ENCODE peak calls at places on chromosomes 5 and 9, in five cellular contexts. One of them, this sample, is unnamed.

GRCh38 chr5:170483701-170484458 is 19.9 kb upstream of the KCNIP1 start:
- DNase-seq in NB4: peak
- DNase-seq in ovary: no peak
- DNase-seq in A549: peak
- DNase-seq in lower leg skin: peak
- DNase-seq in this sample: no peak

GRCh38 chr5:7250004-7250403 is 145.9 kb upstream of the ADCY2 start:
- DNase-seq in NB4: peak
- DNase-seq in ovary: no peak
- DNase-seq in A549: no peak
- DNase-seq in lower leg skin: peak
- DNase-seq in this sample: no peak

GRCh38 chr5:165055476-165055875 is 1550.1 kb downstream of the MAT2B start:
- DNase-seq in NB4: no peak
- DNase-seq in ovary: no peak
- DNase-seq in A549: no peak
- DNase-seq in lower leg skin: no peak
- DNase-seq in this sample: no peak

GRCh38 chr5:178314961-178315820 is 82.6 kb upstream of the PHYKPL start:
- DNase-seq in NB4: no peak
- DNase-seq in ovary: no peak
- DNase-seq in A549: no peak
- DNase-seq in lower leg skin: no peak
- DNase-seq in this sample: no peak

GRCh38 chr5:138336952-138337684 is 948 bp upstream of the FAM53C start:
- DNase-seq in NB4: peak
- DNase-seq in ovary: peak
- DNase-seq in A549: peak
- DNase-seq in lower leg skin: peak
- DNase-seq in this sample: peak

GRCh38 chr5:138635268-138635667 is 60.1 kb upstream of the HSPA9 start:
- DNase-seq in NB4: no peak
- DNase-seq in ovary: peak
- DNase-seq in A549: no peak
- DNase-seq in lower leg skin: no peak
- DNase-seq in this sample: no peak

GRCh38 chr9:16461231-16461840 is 409.1 kb downstream of the BNC2 start:
- DNase-seq in NB4: no peak
- DNase-seq in ovary: no peak
- DNase-seq in A549: no peak
- DNase-seq in lower leg skin: no peak
- DNase-seq in this sample: no peak

GRCh38 chr5:139210585-139210984 is 12.4 kb upstream of the SIL1 start:
- DNase-seq in NB4: no peak
- DNase-seq in ovary: no peak
- DNase-seq in A549: no peak
- DNase-seq in lower leg skin: no peak
- DNase-seq in this sample: no peak

GRCh38 chr9:112925058-112925641 is 34.5 kb upstream of the SLC46A2 start:
- DNase-seq in NB4: peak
- DNase-seq in ovary: no peak
- DNase-seq in A549: peak
- DNase-seq in lower leg skin: no peak
- DNase-seq in this sample: no peak

GRCh38 chr9:684950-685340 is 156.6 kb upstream of the DMRT1 start:
- DNase-seq in NB4: peak
- DNase-seq in ovary: no peak
- DNase-seq in A549: no peak
- DNase-seq in lower leg skin: no peak
- DNase-seq in this sample: no peak

GRCh38 chr5:131112424-131112823 is 52.6 kb downstream of the HINT1 start:
- DNase-seq in NB4: no peak
- DNase-seq in ovary: no peak
- DNase-seq in A549: no peak
- DNase-seq in lower leg skin: no peak
- DNase-seq in this sample: no peak

GRCh38 chr9:15295761-15296405 is 11.1 kb downstream of the TTC39B start:
- DNase-seq in NB4: peak
- DNase-seq in ovary: no peak
- DNase-seq in A549: peak
- DNase-seq in lower leg skin: no peak
- DNase-seq in this sample: peak

GRCh38 chr5:65823820-65824445 is 101.9 kb downstream of the NLN start:
- DNase-seq in NB4: peak
- DNase-seq in ovary: no peak
- DNase-seq in A549: no peak
- DNase-seq in lower leg skin: no peak
- DNase-seq in this sample: no peak

GRCh38 chr9:34628656-34629491 is at the start of gene ARID3C:
- DNase-seq in NB4: peak
- DNase-seq in ovary: no peak
- DNase-seq in A549: no peak
- DNase-seq in lower leg skin: no peak
- DNase-seq in this sample: no peak

GRCh38 chr9:93575706-93576295 is 583 bp upstream of the PHF2 start:
- DNase-seq in NB4: peak
- DNase-seq in ovary: peak
- DNase-seq in A549: peak
- DNase-seq in lower leg skin: peak
- DNase-seq in this sample: peak

GRCh38 chr9:127812936-127813675 is 10.4 kb downstream of the FPGS start:
- DNase-seq in NB4: no peak
- DNase-seq in ovary: peak
- DNase-seq in A549: no peak
- DNase-seq in lower leg skin: no peak
- DNase-seq in this sample: no peak
- TF ChIP-seq POLR2A in NB4: no peak
- TF ChIP-seq POLR2A in ovary: no peak
- TF ChIP-seq POLR2A in A549: no peak
- TF ChIP-seq POLR2A in lower leg skin: no peak
- TF ChIP-seq POLR2A in this sample: no peak

GRCh38 chr5:442335-443238 is at the start of gene EXOC3:
- DNase-seq in NB4: peak
- DNase-seq in ovary: peak
- DNase-seq in A549: peak
- DNase-seq in lower leg skin: peak
- DNase-seq in this sample: peak
- TF ChIP-seq POLR2A in NB4: peak
- TF ChIP-seq POLR2A in ovary: peak
- TF ChIP-seq POLR2A in A549: peak
- TF ChIP-seq POLR2A in lower leg skin: peak
- TF ChIP-seq POLR2A in this sample: peak

GRCh38 chr5:136620016-136620419 is 254.7 kb upstream of the TRPC7 start:
- DNase-seq in NB4: peak
- DNase-seq in ovary: no peak
- DNase-seq in A549: no peak
- DNase-seq in lower leg skin: no peak
- DNase-seq in this sample: no peak
- TF ChIP-seq POLR2A in NB4: no peak
- TF ChIP-seq POLR2A in ovary: no peak
- TF ChIP-seq POLR2A in A549: no peak
- TF ChIP-seq POLR2A in lower leg skin: no peak
- TF ChIP-seq POLR2A in this sample: no peak

GRCh38 chr9:131238402-131239021 is 37.8 kb downstream of the FAM78A start:
- DNase-seq in NB4: no peak
- DNase-seq in ovary: no peak
- DNase-seq in A549: no peak
- DNase-seq in lower leg skin: no peak
- DNase-seq in this sample: no peak

GRCh38 chr9:131237311-131237710 is 39.0 kb downstream of the FAM78A start:
- DNase-seq in NB4: no peak
- DNase-seq in ovary: no peak
- DNase-seq in A549: no peak
- DNase-seq in lower leg skin: no peak
- DNase-seq in this sample: no peak

GRCh38 chr9:131239307-131239975 is 36.9 kb downstream of the FAM78A start:
- DNase-seq in NB4: no peak
- DNase-seq in ovary: no peak
- DNase-seq in A549: no peak
- DNase-seq in lower leg skin: no peak
- DNase-seq in this sample: no peak

GRCh38 chr9:131236761-131237160 is 39.5 kb downstream of the FAM78A start:
- DNase-seq in NB4: no peak
- DNase-seq in ovary: no peak
- DNase-seq in A549: no peak
- DNase-seq in lower leg skin: no peak
- DNase-seq in this sample: no peak

GRCh38 chr9:131237931-131238401 is 38.3 kb downstream of the FAM78A start:
- DNase-seq in NB4: peak
- DNase-seq in ovary: no peak
- DNase-seq in A549: no peak
- DNase-seq in lower leg skin: no peak
- DNase-seq in this sample: no peak
- TF ChIP-seq POLR2A in NB4: peak
- TF ChIP-seq POLR2A in ovary: no peak
- TF ChIP-seq POLR2A in A549: no peak
- TF ChIP-seq POLR2A in lower leg skin: no peak
- TF ChIP-seq POLR2A in this sample: no peak

This sample was measured in H54.